ENCODE peak calls at places on chromosomes 6 and 20, in six cellular contexts. P is fibroblast of lung, X is GM23338, G is IMR-90, O is trophoblast cell, Q is H9. Z is an unnamed sample.

GRCh38 chr20:13261460-13262301 is 40.6 kb downstream of the ISM1 start:
- DNase-seq in X (peak; percentile 88), P (peak; percentile 9), Q (peak; percentile 76), O (peak; percentile 67), G (peak; percentile 21), Z (peak; percentile 13)

GRCh38 chr6:25035451-25036435 is 100.0 kb upstream of the RIPOR2 start:
- DNase-seq in G (no peak), Q (no peak), P (peak; percentile 32), O (peak; percentile 80), X (no peak), Z (peak; percentile 38)

GRCh38 chr6:145735356-145736165 is at the start of gene EPM2A:
- DNase-seq in X (peak; percentile 88), G (peak; percentile 78), Q (peak; percentile 81), O (peak; percentile 82), P (peak; percentile 87), Z (peak; percentile 89)

GRCh38 chr6:135257641-135258405 is 76.7 kb downstream of the MYB start:
- DNase-seq in Q (no peak), O (no peak), G (no peak), X (no peak), P (no peak), Z (no peak)

GRCh38 chr6:150269130-150269856 is 99.5 kb upstream of the IYD start:
- DNase-seq in X (no peak), P (no peak), Q (no peak), G (no peak), O (peak; percentile 44), Z (no peak)

GRCh38 chr6:14165091-14165490 is 47.5 kb downstream of the CD83 start:
- DNase-seq in X (no peak), P (peak; percentile 91), O (no peak), Q (no peak), G (peak; percentile 71), Z (no peak)

GRCh38 chr20:21505161-21505809 is 8.6 kb downstream of the NKX2-2 start:
- DNase-seq in O (peak; percentile 71), P (no peak), X (peak; percentile 90), G (peak; percentile 22), Q (peak; percentile 81), Z (peak; percentile 60)

GRCh38 chr6:149179431-149179830 is 138.1 kb upstream of the TAB2 start:
- DNase-seq in O (no peak), G (no peak), P (no peak), Q (no peak), X (no peak), Z (no peak)

GRCh38 chr6:63663147-63663877 is 27.7 kb downstream of the PHF3 start:
- DNase-seq in Q (no peak), O (no peak), P (peak; percentile 86), G (peak; percentile 85), X (no peak), Z (no peak)

GRCh38 chr6:50791900-50792508 is 26.7 kb upstream of the TFAP2B start:
- DNase-seq in X (peak; percentile 87), Q (no peak), G (peak; percentile 30), P (peak; percentile 4), O (peak; percentile 84), Z (peak; percentile 54)

GRCh38 chr20:64234291-64234791 is 21.2 kb upstream of the PCMTD2 start:
- DNase-seq in O (no peak), X (no peak), G (no peak), P (no peak), Q (no peak), Z (no peak)

GRCh38 chr6:122555561-122555960 is 54.6 kb upstream of the PKIB start:
- DNase-seq in X (no peak), Q (no peak), P (no peak), G (no peak), O (no peak), Z (no peak)

GRCh38 chr20:46694484-46694883 is 5.2 kb upstream of the TP53RK start:
- DNase-seq in Q (no peak), P (no peak), O (no peak), X (no peak), G (peak; percentile 43), Z (peak; percentile 61)

GRCh38 chr20:62323980-62324906 is 21.4 kb downstream of the ADRM1 start:
- DNase-seq in P (no peak), G (no peak), X (no peak), Q (no peak), O (no peak), Z (no peak)

GRCh38 chr6:90214966-90215365 is 81.7 kb downstream of the BACH2 start:
- DNase-seq in O (peak; percentile 51), G (no peak), P (no peak), X (no peak), Q (no peak), Z (no peak)

GRCh38 chr6:3623451-3624267 is 127.9 kb downstream of the PXDC1 start:
- DNase-seq in G (no peak), X (peak; percentile 29), Q (no peak), O (no peak), P (no peak), Z (no peak)

GRCh38 chr6:39377530-39377929 is 55.0 kb upstream of the KCNK16 start:
- DNase-seq in X (peak; percentile 93), Q (peak; percentile 84), O (peak; percentile 78), G (peak; percentile 44), P (peak; percentile 63), Z (peak; percentile 3)

GRCh38 chr20:39630215-39630614 is 668.1 kb downstream of the DHX35 start:
- DNase-seq in O (no peak), X (no peak), Q (no peak), G (no peak), P (no peak), Z (no peak)

GRCh38 chr20:460707-461106 is 1.6 kb downstream of the TBC1D20 start:
- DNase-seq in P (peak; percentile 12), Q (no peak), O (no peak), G (no peak), X (no peak), Z (no peak)

GRCh38 chr6:161432546-161432945 is 158.7 kb upstream of the AGPAT4 start:
- DNase-seq in P (no peak), X (no peak), O (no peak), Q (no peak), G (no peak), Z (no peak)

GRCh38 chr20:18738888-18739287 is 74.7 kb upstream of the SCP2D1 start:
- DNase-seq in O (no peak), P (no peak), G (no peak), Q (no peak), X (no peak), Z (no peak)

GRCh38 chr6:37130704-37131103 is 39.2 kb upstream of the PIM1 start:
- DNase-seq in O (peak; percentile 68), G (peak; percentile 56), X (no peak), P (peak; percentile 54), Q (no peak), Z (no peak)

GRCh38 chr6:37709932-37710565 is 12.4 kb upstream of the MDGA1 start:
- DNase-seq in O (no peak), X (no peak), P (no peak), G (no peak), Q (no peak), Z (no peak)

GRCh38 chr6:6752129-6752528 is 163.6 kb downstream of the LY86 start:
- DNase-seq in X (no peak), P (peak; percentile 73), O (no peak), G (peak; percentile 41), Q (no peak), Z (no peak)

GRCh38 chr6:133641111-133641510 is 247.8 kb upstream of the TCF21 start:
- DNase-seq in G (no peak), O (no peak), Q (no peak), P (peak; percentile 23), X (no peak), Z (no peak)

GRCh38 chr20:42986143-42986773 is 203.4 kb downstream of the PTPRT start:
- DNase-seq in P (no peak), X (no peak), O (no peak), Q (no peak), G (no peak), Z (no peak)

GRCh38 chr6:19781269-19781668 is 55.9 kb upstream of the ID4 start:
- DNase-seq in O (no peak), G (no peak), X (no peak), Q (no peak), P (no peak), Z (no peak)

DNA sequence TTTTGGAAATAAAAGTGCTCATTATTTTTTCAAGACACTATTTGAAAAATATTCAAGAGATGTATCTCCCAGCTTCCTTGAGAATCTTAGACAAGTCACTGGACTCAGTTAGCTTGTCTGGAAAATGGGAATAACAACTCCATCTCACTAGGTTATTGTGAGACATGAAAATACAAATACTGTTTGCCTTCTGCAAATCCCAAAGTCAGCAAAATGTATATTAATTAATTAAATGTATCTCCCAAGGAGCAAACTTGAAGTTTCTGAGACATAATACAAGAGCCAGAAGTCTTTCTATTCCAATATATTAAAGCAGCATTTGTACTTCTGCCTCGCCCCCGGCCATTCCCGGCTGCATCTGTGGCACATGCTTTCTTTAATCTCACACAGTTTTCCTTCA is 54.6 kb upstream of the ID4 start:
- DNase-seq in Q (no peak), X (no peak), G (no peak), O (no peak), P (no peak), Z (no peak)
- H3K4me2 ChIP-seq in Q (no peak overlapping the region), X (no peak overlapping the region), G (no peak overlapping the region), O (no peak overlapping the region), P (no peak overlapping the region), Z (no peak overlapping the region)

DNA sequence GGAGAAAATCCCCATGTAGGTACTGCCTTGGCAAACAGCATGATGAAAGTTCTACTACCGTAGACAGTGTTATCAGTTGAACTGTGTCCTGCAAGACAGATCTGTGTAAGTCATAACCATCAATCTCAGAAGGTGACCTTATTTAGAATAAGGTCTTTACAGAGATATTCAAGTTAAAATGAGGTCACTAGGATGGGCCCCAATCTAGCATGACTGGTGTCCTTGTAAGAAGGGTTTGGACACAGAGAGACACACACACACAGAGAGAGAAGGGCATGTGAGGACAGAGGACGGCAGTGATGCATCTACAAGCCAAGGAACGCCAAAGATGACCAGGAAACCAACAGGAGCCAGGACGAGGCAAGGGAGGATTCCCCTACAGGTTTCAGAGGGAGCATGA is 8.8 kb downstream of the TXNDC5 start:
- DNase-seq in X (no peak), G (no peak), O (no peak), P (no peak), Q (no peak), Z (no peak)
- H3K4me2 ChIP-seq in X (no peak overlapping the region), G (no peak overlapping the region), O (no peak overlapping the region), P (no peak overlapping the region), Q (no peak overlapping the region), Z (peak overlapping the region; percentile 33)

GRCh38 chr20:45016089-45016641 is 49.9 kb downstream of the STK4 start:
- DNase-seq in G (peak; percentile 11), O (no peak), X (no peak), Q (no peak), P (peak; percentile 85), Z (no peak)

GRCh38 chr20:45017859-45018258 is 51.5 kb downstream of the STK4 start:
- DNase-seq in G (no peak), X (no peak), P (peak; percentile 66), O (no peak), Q (no peak), Z (no peak)

GRCh38 chr20:45012682-45013302 is 46.5 kb downstream of the STK4 start:
- DNase-seq in O (peak; percentile 76), G (peak; percentile 57), X (peak; percentile 54), P (peak; percentile 71), Q (peak; percentile 59), Z (no peak)

GRCh38 chr20:45017281-45017680 is 51.0 kb downstream of the STK4 start:
- DNase-seq in P (no peak), Q (peak; percentile 46), X (peak; percentile 66), G (no peak), O (no peak), Z (no peak)

GRCh38 chr20:45014671-45015415 is 48.5 kb downstream of the STK4 start:
- DNase-seq in Q (no peak), G (peak; percentile 12), P (peak; percentile 82), X (no peak), O (peak; percentile 91), Z (no peak)
- H3K4me2 ChIP-seq in Q (no peak overlapping the region), G (peak overlapping the region; percentile 30), P (no peak overlapping the region), X (no peak overlapping the region), O (no peak overlapping the region), Z (no peak overlapping the region)

GRCh38 chr6:56663344-56663743 is 20.7 kb upstream of the DST start:
- DNase-seq in X (no peak), O (no peak), G (no peak), Q (no peak), P (peak; percentile 36), Z (no peak)
- H3K4me2 ChIP-seq in X (no peak overlapping the region), O (no peak overlapping the region), G (no peak overlapping the region), Q (no peak overlapping the region), P (no peak overlapping the region), Z (no peak overlapping the region)